ENCODE peak calls at places on chromosomes 2 and 18, in ten cellular contexts. One of them, this sample, is unnamed.

GRCh38 chr2:20524412-20525040 is 77.7 kb downstream of the RHOB start:
- DNase-seq in lower leg skin: peak; percentile 49
- DNase-seq in HFFc6: no peak
- DNase-seq in mammary epithelial cell: no peak
- DNase-seq in epithelial cell of esophagus: no peak
- DNase-seq in PC-3: no peak
- DNase-seq in A549: no peak
- DNase-seq in GM23338: no peak
- DNase-seq in OCI-LY7: peak; percentile 65
- DNase-seq in progenitor cell of endocrine pancreas: no peak
- DNase-seq in this sample: no peak

GRCh38 chr18:54558609-54559585 is 32.1 kb upstream of the DYNAP start:
- DNase-seq in lower leg skin: no peak
- DNase-seq in HFFc6: no peak
- DNase-seq in mammary epithelial cell: peak; percentile 4
- DNase-seq in epithelial cell of esophagus: peak; percentile 51
- DNase-seq in PC-3: peak; percentile 59
- DNase-seq in A549: peak; percentile 5
- DNase-seq in GM23338: peak; percentile 60
- DNase-seq in OCI-LY7: peak; percentile 19
- DNase-seq in progenitor cell of endocrine pancreas: no peak
- DNase-seq in this sample: peak; percentile 5

GRCh38 chr2:96359310-96359709 is 23.7 kb downstream of the NCAPH start:
- DNase-seq in lower leg skin: no peak
- DNase-seq in HFFc6: no peak
- DNase-seq in mammary epithelial cell: no peak
- DNase-seq in epithelial cell of esophagus: no peak
- DNase-seq in PC-3: peak; percentile 20
- DNase-seq in A549: no peak
- DNase-seq in GM23338: no peak
- DNase-seq in OCI-LY7: peak; percentile 9
- DNase-seq in progenitor cell of endocrine pancreas: no peak
- DNase-seq in this sample: no peak

GRCh38 chr2:117856415-117857210 is 42.1 kb downstream of the DDX18 start:
- DNase-seq in lower leg skin: no peak
- DNase-seq in HFFc6: peak; percentile 96
- DNase-seq in mammary epithelial cell: peak; percentile 83
- DNase-seq in epithelial cell of esophagus: peak; percentile 89
- DNase-seq in PC-3: peak; percentile 94
- DNase-seq in A549: peak; percentile 46
- DNase-seq in GM23338: peak; percentile 4
- DNase-seq in OCI-LY7: no peak
- DNase-seq in progenitor cell of endocrine pancreas: no peak
- DNase-seq in this sample: peak; percentile 71

GRCh38 chr2:950627-950992 is at the start of gene SNTG2:
- DNase-seq in lower leg skin: no peak
- DNase-seq in HFFc6: no peak
- DNase-seq in mammary epithelial cell: no peak
- DNase-seq in epithelial cell of esophagus: no peak
- DNase-seq in PC-3: no peak
- DNase-seq in A549: no peak
- DNase-seq in GM23338: peak; percentile 62
- DNase-seq in OCI-LY7: no peak
- DNase-seq in progenitor cell of endocrine pancreas: peak; percentile 38
- DNase-seq in this sample: no peak

GRCh38 chr18:43919565-43919964 is 642.3 kb upstream of the SYT4 start:
- DNase-seq in lower leg skin: no peak
- DNase-seq in HFFc6: no peak
- DNase-seq in mammary epithelial cell: no peak
- DNase-seq in epithelial cell of esophagus: no peak
- DNase-seq in PC-3: peak; percentile 14
- DNase-seq in A549: no peak
- DNase-seq in GM23338: no peak
- DNase-seq in OCI-LY7: no peak
- DNase-seq in progenitor cell of endocrine pancreas: no peak
- DNase-seq in this sample: no peak

GRCh38 chr2:239800785-239801184 is 224.4 kb downstream of the NDUFA10 start:
- DNase-seq in lower leg skin: no peak
- DNase-seq in HFFc6: no peak
- DNase-seq in mammary epithelial cell: no peak
- DNase-seq in epithelial cell of esophagus: no peak
- DNase-seq in PC-3: no peak
- DNase-seq in A549: no peak
- DNase-seq in GM23338: no peak
- DNase-seq in OCI-LY7: no peak
- DNase-seq in progenitor cell of endocrine pancreas: no peak
- DNase-seq in this sample: no peak

GRCh38 chr18:33839452-33840225 is 261.6 kb downstream of the ASXL3 start:
- DNase-seq in lower leg skin: no peak
- DNase-seq in HFFc6: no peak
- DNase-seq in mammary epithelial cell: peak; percentile 39
- DNase-seq in epithelial cell of esophagus: peak; percentile 70
- DNase-seq in PC-3: peak; percentile 43
- DNase-seq in A549: peak; percentile 1
- DNase-seq in GM23338: peak; percentile 87
- DNase-seq in OCI-LY7: peak; percentile 80
- DNase-seq in progenitor cell of endocrine pancreas: no peak
- DNase-seq in this sample: no peak

GRCh38 chr18:25517881-25518715 is 166.1 kb upstream of the ZNF521 start:
- DNase-seq in lower leg skin: no peak
- DNase-seq in HFFc6: no peak
- DNase-seq in mammary epithelial cell: no peak
- DNase-seq in epithelial cell of esophagus: no peak
- DNase-seq in PC-3: no peak
- DNase-seq in A549: no peak
- DNase-seq in GM23338: no peak
- DNase-seq in OCI-LY7: peak; percentile 55
- DNase-seq in progenitor cell of endocrine pancreas: no peak
- DNase-seq in this sample: peak; percentile 3

GRCh38 chr2:132503621-132504200 is 87.1 kb downstream of the GPR39 start:
- DNase-seq in lower leg skin: no peak
- DNase-seq in HFFc6: peak; percentile 3
- DNase-seq in mammary epithelial cell: peak; percentile 24
- DNase-seq in epithelial cell of esophagus: peak; percentile 29
- DNase-seq in PC-3: peak; percentile 39
- DNase-seq in A549: no peak
- DNase-seq in GM23338: no peak
- DNase-seq in OCI-LY7: no peak
- DNase-seq in progenitor cell of endocrine pancreas: no peak
- DNase-seq in this sample: peak; percentile 38

GRCh38 chr2:74250189-74250631 is 51.8 kb downstream of the MTHFD2 start:
- DNase-seq in lower leg skin: no peak
- DNase-seq in HFFc6: no peak
- DNase-seq in mammary epithelial cell: peak; percentile 9
- DNase-seq in epithelial cell of esophagus: peak; percentile 60
- DNase-seq in PC-3: peak; percentile 48
- DNase-seq in A549: peak; percentile 78
- DNase-seq in GM23338: peak; percentile 79
- DNase-seq in OCI-LY7: peak; percentile 77
- DNase-seq in progenitor cell of endocrine pancreas: peak; percentile 23
- DNase-seq in this sample: no peak

GRCh38 chr2:73260338-73260984 is 23.8 kb downstream of the FBXO41 start:
- DNase-seq in lower leg skin: no peak
- DNase-seq in HFFc6: peak; percentile 56
- DNase-seq in mammary epithelial cell: peak; percentile 39
- DNase-seq in epithelial cell of esophagus: peak; percentile 67
- DNase-seq in PC-3: peak; percentile 58
- DNase-seq in A549: peak; percentile 84
- DNase-seq in GM23338: peak; percentile 80
- DNase-seq in OCI-LY7: peak; percentile 48
- DNase-seq in progenitor cell of endocrine pancreas: peak; percentile 44
- DNase-seq in this sample: no peak

GRCh38 chr2:43609304-43609883 is 13.6 kb upstream of the THADA start:
- DNase-seq in lower leg skin: no peak
- DNase-seq in HFFc6: peak; percentile 30
- DNase-seq in mammary epithelial cell: peak; percentile 29
- DNase-seq in epithelial cell of esophagus: peak; percentile 62
- DNase-seq in PC-3: peak; percentile 74
- DNase-seq in A549: peak; percentile 62
- DNase-seq in GM23338: peak; percentile 82
- DNase-seq in OCI-LY7: peak; percentile 64
- DNase-seq in progenitor cell of endocrine pancreas: peak; percentile 21
- DNase-seq in this sample: peak; percentile 29

GRCh38 chr18:46772396-46772795 is 15.5 kb upstream of the ST8SIA5 start:
- DNase-seq in lower leg skin: no peak
- DNase-seq in HFFc6: no peak
- DNase-seq in mammary epithelial cell: no peak
- DNase-seq in epithelial cell of esophagus: no peak
- DNase-seq in PC-3: no peak
- DNase-seq in A549: no peak
- DNase-seq in GM23338: no peak
- DNase-seq in OCI-LY7: peak; percentile 11
- DNase-seq in progenitor cell of endocrine pancreas: no peak
- DNase-seq in this sample: no peak

GRCh38 chr2:146108993-146109392 is 1589.1 kb upstream of the ZEB2 start:
- DNase-seq in lower leg skin: no peak
- DNase-seq in HFFc6: peak; percentile 11
- DNase-seq in mammary epithelial cell: peak; percentile 15
- DNase-seq in epithelial cell of esophagus: peak; percentile 50
- DNase-seq in PC-3: peak; percentile 19
- DNase-seq in A549: no peak
- DNase-seq in GM23338: no peak
- DNase-seq in OCI-LY7: no peak
- DNase-seq in progenitor cell of endocrine pancreas: no peak
- DNase-seq in this sample: no peak

GRCh38 chr2:232979871-232980461 is 33.1 kb downstream of the NGEF start:
- DNase-seq in lower leg skin: no peak
- DNase-seq in HFFc6: peak; percentile 80
- DNase-seq in mammary epithelial cell: peak; percentile 55
- DNase-seq in epithelial cell of esophagus: peak; percentile 77
- DNase-seq in PC-3: peak; percentile 95
- DNase-seq in A549: peak; percentile 79
- DNase-seq in GM23338: no peak
- DNase-seq in OCI-LY7: no peak
- DNase-seq in progenitor cell of endocrine pancreas: no peak
- DNase-seq in this sample: peak; percentile 29

GRCh38 chr2:158464426-158465281 is 7.9 kb downstream of the PKP4 start:
- DNase-seq in lower leg skin: no peak
- DNase-seq in HFFc6: no peak
- DNase-seq in mammary epithelial cell: no peak
- DNase-seq in epithelial cell of esophagus: no peak
- DNase-seq in PC-3: peak; percentile 39
- DNase-seq in A549: peak; percentile 56
- DNase-seq in GM23338: peak; percentile 62
- DNase-seq in OCI-LY7: peak; percentile 40
- DNase-seq in progenitor cell of endocrine pancreas: no peak
- DNase-seq in this sample: no peak
- TF ChIP-seq CTCF in lower leg skin: no peak
- TF ChIP-seq CTCF in HFFc6: peak; percentile 78
- TF ChIP-seq CTCF in mammary epithelial cell: peak; percentile 72
- TF ChIP-seq CTCF in epithelial cell of esophagus: peak; percentile 47
- TF ChIP-seq CTCF in PC-3: peak; percentile 78
- TF ChIP-seq CTCF in A549: peak; percentile 53
- TF ChIP-seq CTCF in GM23338: peak; percentile 51
- TF ChIP-seq CTCF in OCI-LY7: peak; percentile 83
- TF ChIP-seq CTCF in progenitor cell of endocrine pancreas: peak; percentile 61
- TF ChIP-seq CTCF in this sample: peak; percentile 65

DNA sequence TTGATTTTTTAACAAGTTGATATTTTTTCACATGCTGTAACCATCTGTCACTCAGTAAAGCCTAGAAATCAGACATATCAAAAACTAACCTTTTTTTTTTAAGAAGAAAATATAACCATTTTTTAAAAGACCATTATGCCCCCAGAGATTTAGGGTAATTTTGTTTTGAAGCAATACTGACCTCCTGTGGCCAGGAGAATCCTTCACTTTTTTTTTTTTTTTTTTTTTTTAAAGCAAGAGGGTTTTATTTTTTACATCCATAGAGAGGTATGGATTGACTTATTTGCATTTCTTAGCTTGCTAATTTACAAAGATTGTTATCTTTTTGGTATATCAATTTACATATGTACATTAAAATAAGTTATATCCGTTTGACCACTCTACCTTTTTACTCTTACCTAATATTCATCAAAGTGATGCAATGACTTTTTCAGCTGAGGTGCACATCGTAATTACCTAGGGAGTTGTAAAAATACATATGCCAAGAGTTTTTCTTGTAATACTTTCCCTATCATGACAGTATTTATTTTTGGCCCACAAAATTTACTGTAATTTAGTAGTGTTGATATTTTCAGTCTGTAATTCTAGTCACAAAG is 161.9 kb downstream of the SOCS6 start:
- DNase-seq in lower leg skin: no peak
- DNase-seq in HFFc6: no peak
- DNase-seq in mammary epithelial cell: no peak
- DNase-seq in epithelial cell of esophagus: no peak
- DNase-seq in PC-3: peak; percentile 29
- DNase-seq in A549: no peak
- DNase-seq in GM23338: peak; percentile 41
- DNase-seq in OCI-LY7: no peak
- DNase-seq in progenitor cell of endocrine pancreas: no peak
- DNase-seq in this sample: no peak
- TF ChIP-seq CTCF in lower leg skin: no peak
- TF ChIP-seq CTCF in HFFc6: peak; percentile 84
- TF ChIP-seq CTCF in mammary epithelial cell: peak; percentile 47
- TF ChIP-seq CTCF in epithelial cell of esophagus: peak; percentile 50
- TF ChIP-seq CTCF in PC-3: peak; percentile 73
- TF ChIP-seq CTCF in A549: peak; percentile 76
- TF ChIP-seq CTCF in GM23338: peak; percentile 46
- TF ChIP-seq CTCF in OCI-LY7: peak; percentile 46
- TF ChIP-seq CTCF in progenitor cell of endocrine pancreas: peak; percentile 66
- TF ChIP-seq CTCF in this sample: peak; percentile 66

DNA sequence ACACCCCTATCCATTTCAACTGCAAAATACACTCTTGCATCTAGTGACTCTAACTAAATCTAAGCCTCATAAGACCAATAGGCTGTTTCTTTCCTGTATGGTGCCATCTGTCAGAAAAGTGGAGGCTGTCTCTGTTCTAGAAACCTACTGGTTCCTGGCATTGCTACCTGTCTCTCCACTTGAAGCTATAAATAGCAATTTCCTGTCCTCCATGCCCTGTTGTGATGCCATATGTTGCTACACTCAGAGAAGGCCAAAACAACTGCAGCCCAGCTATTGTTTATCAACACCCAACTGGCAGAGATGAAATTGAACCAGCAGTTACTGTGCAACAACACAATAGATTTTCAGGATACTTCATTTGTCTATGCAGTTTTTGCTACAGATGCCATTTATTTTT is 1355.1 kb upstream of the SLC39A10 start:
- DNase-seq in lower leg skin: no peak
- DNase-seq in HFFc6: no peak
- DNase-seq in mammary epithelial cell: no peak
- DNase-seq in epithelial cell of esophagus: no peak
- DNase-seq in PC-3: no peak
- DNase-seq in A549: no peak
- DNase-seq in GM23338: no peak
- DNase-seq in OCI-LY7: no peak
- DNase-seq in progenitor cell of endocrine pancreas: no peak
- DNase-seq in this sample: no peak
- TF ChIP-seq CTCF in lower leg skin: no peak
- TF ChIP-seq CTCF in HFFc6: no peak
- TF ChIP-seq CTCF in mammary epithelial cell: no peak
- TF ChIP-seq CTCF in epithelial cell of esophagus: no peak
- TF ChIP-seq CTCF in PC-3: no peak
- TF ChIP-seq CTCF in A549: no peak
- TF ChIP-seq CTCF in GM23338: no peak
- TF ChIP-seq CTCF in OCI-LY7: no peak
- TF ChIP-seq CTCF in progenitor cell of endocrine pancreas: no peak
- TF ChIP-seq CTCF in this sample: no peak

DNA sequence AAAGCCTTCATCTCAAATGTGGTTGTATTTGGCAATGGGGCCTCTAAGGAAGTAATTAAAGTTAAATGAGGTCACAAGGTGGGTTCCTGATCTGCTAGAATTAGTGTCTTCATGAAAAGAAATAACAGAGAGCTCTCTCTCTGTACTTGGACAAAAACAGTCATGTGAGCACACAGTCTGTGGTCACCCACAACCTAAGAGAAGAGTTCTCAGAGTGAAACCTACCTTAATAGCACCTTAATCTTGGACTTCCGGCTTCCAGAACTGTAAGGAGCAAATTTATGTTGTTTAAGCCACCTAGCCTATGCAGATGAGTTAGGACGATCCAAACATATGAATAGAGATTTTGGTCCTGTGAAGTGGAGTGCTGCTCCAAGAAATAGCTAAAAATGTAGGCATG is 758.9 kb downstream of the LRRTM4 start:
- DNase-seq in lower leg skin: no peak
- DNase-seq in HFFc6: no peak
- DNase-seq in mammary epithelial cell: no peak
- DNase-seq in epithelial cell of esophagus: no peak
- DNase-seq in PC-3: no peak
- DNase-seq in A549: no peak
- DNase-seq in GM23338: no peak
- DNase-seq in OCI-LY7: no peak
- DNase-seq in progenitor cell of endocrine pancreas: no peak
- DNase-seq in this sample: no peak
- TF ChIP-seq CTCF in lower leg skin: no peak
- TF ChIP-seq CTCF in HFFc6: no peak
- TF ChIP-seq CTCF in mammary epithelial cell: no peak
- TF ChIP-seq CTCF in epithelial cell of esophagus: no peak
- TF ChIP-seq CTCF in PC-3: no peak
- TF ChIP-seq CTCF in A549: no peak
- TF ChIP-seq CTCF in GM23338: no peak
- TF ChIP-seq CTCF in OCI-LY7: no peak
- TF ChIP-seq CTCF in progenitor cell of endocrine pancreas: no peak
- TF ChIP-seq CTCF in this sample: no peak